ENCODE peak calls at places on chromosome 14, in four cellular contexts. One of them, this sample, is unnamed.

GRCh38 chr14:97198813-97199212 is 401.6 kb downstream of the VRK1 start:
- DNase-seq in adrenal gland: no peak
- DNase-seq in activated naive CD4-positive, alpha-beta T cell: no peak
- DNase-seq in progenitor cell of endocrine pancreas: no peak
- DNase-seq in this sample: no peak

GRCh38 chr14:99938376-99938775 is 126.8 kb upstream of the EVL start:
- DNase-seq in adrenal gland: no peak
- DNase-seq in activated naive CD4-positive, alpha-beta T cell: no peak
- DNase-seq in progenitor cell of endocrine pancreas: no peak
- DNase-seq in this sample: no peak

GRCh38 chr14:53151867-53152626 is 1.1 kb downstream of the DDHD1 start:
- DNase-seq in adrenal gland: peak
- DNase-seq in activated naive CD4-positive, alpha-beta T cell: peak
- DNase-seq in progenitor cell of endocrine pancreas: peak
- DNase-seq in this sample: no peak

GRCh38 chr14:88934231-88934898 is 109.9 kb downstream of the TTC8 start:
- DNase-seq in adrenal gland: no peak
- DNase-seq in activated naive CD4-positive, alpha-beta T cell: no peak
- DNase-seq in progenitor cell of endocrine pancreas: no peak
- DNase-seq in this sample: no peak

GRCh38 chr14:34843011-34843554 is 32.1 kb downstream of the BAZ1A start:
- DNase-seq in adrenal gland: no peak
- DNase-seq in activated naive CD4-positive, alpha-beta T cell: no peak
- DNase-seq in progenitor cell of endocrine pancreas: no peak
- DNase-seq in this sample: no peak

GRCh38 chr14:49621114-49621881 is 699 bp downstream of the MGAT2 start:
- DNase-seq in adrenal gland: peak
- DNase-seq in activated naive CD4-positive, alpha-beta T cell: no peak
- DNase-seq in progenitor cell of endocrine pancreas: peak
- DNase-seq in this sample: peak

GRCh38 chr14:77794357-77794756 is 5.6 kb upstream of the ADCK1 start:
- DNase-seq in adrenal gland: no peak
- DNase-seq in activated naive CD4-positive, alpha-beta T cell: no peak
- DNase-seq in progenitor cell of endocrine pancreas: no peak
- DNase-seq in this sample: peak

GRCh38 chr14:93527076-93527692 is 96.4 kb downstream of the UNC79 start:
- DNase-seq in adrenal gland: no peak
- DNase-seq in activated naive CD4-positive, alpha-beta T cell: no peak
- DNase-seq in progenitor cell of endocrine pancreas: no peak
- DNase-seq in this sample: no peak

GRCh38 chr14:23578560-23579310 is at the start of gene JPH4:
- DNase-seq in adrenal gland: no peak
- DNase-seq in activated naive CD4-positive, alpha-beta T cell: no peak
- DNase-seq in progenitor cell of endocrine pancreas: no peak
- DNase-seq in this sample: no peak

GRCh38 chr14:68297871-68298468 is 478.4 kb downstream of the RAD51B start:
- DNase-seq in adrenal gland: no peak
- DNase-seq in activated naive CD4-positive, alpha-beta T cell: no peak
- DNase-seq in progenitor cell of endocrine pancreas: no peak
- DNase-seq in this sample: no peak

GRCh38 chr14:26598672-26599131 is 869 bp upstream of the NOVA1 start:
- DNase-seq in adrenal gland: no peak
- DNase-seq in activated naive CD4-positive, alpha-beta T cell: no peak
- DNase-seq in progenitor cell of endocrine pancreas: no peak
- DNase-seq in this sample: peak

GRCh38 chr14:75315143-75315542 is 36.5 kb downstream of the FOS start:
- DNase-seq in adrenal gland: peak
- DNase-seq in activated naive CD4-positive, alpha-beta T cell: no peak
- DNase-seq in progenitor cell of endocrine pancreas: no peak
- DNase-seq in this sample: no peak

This sample was measured in HAP-1.